ENCODE peak calls at places on chromosome 19, in five cellular contexts. Z is neuronal stem cell, N is trophoblast cell, T is H1, L is H9. W is an unnamed sample.
A peak's percentile ranks its signal among the peaks of the same experiment; 100 is the strongest.

GRCh38 chr19:33487901-33488817 is 33.4 kb downstream of the PEPD start:
- DNase-seq in Z (no peak), N (no peak), T (no peak), L (no peak), W (no peak)

GRCh38 chr19:5587661-5588060 is 19.9 kb upstream of the TINCR start:
- DNase-seq in Z (no peak), N (no peak), T (no peak), L (no peak), W (no peak)

GRCh38 chr19:30635026-30635985 is 263.1 kb downstream of the ZNF536 start:
- DNase-seq in Z (no peak), N (no peak), T (no peak), L (no peak), W (no peak)

GRCh38 chr19:12597594-12597993 is 13.0 kb downstream of the ZNF490 start:
- DNase-seq in Z (no peak), N (no peak), T (no peak), L (no peak), W (no peak)

GRCh38 chr19:21848706-21849105 is 12.7 kb upstream of the ZNF43 start:
- DNase-seq in Z (no peak), N (no peak), T (no peak), L (no peak), W (peak; percentile 31)

GRCh38 chr19:3243851-3244700 is 19.6 kb downstream of the CELF5 start:
- DNase-seq in Z (peak; percentile 70), N (peak; percentile 30), T (no peak), L (peak; percentile 64), W (peak; percentile 56)

GRCh38 chr19:4575267-4575793 is 15.8 kb upstream of the SEMA6B start:
- DNase-seq in Z (no peak), N (no peak), T (peak; percentile 95), L (peak; percentile 92), W (peak; percentile 89)

GRCh38 chr19:12555456-12555930 is 4.2 kb upstream of the ZNF564 start:
- DNase-seq in Z (no peak), N (no peak), T (peak; percentile 53), L (peak; percentile 80), W (no peak)

GRCh38 chr19:43618921-43619261 is 538 bp downstream of the ZNF428 start:
- DNase-seq in Z (no peak), N (no peak), T (no peak), L (no peak), W (peak; percentile 8)

GRCh38 chr19:51075998-51076397 is 6.7 kb downstream of the KLK14 start:
- DNase-seq in Z (no peak), N (no peak), T (no peak), L (no peak), W (no peak)

GRCh38 chr19:35033067-35034004 is 3.1 kb downstream of the SCN1B start:
- DNase-seq in Z (no peak), N (no peak), T (no peak), L (no peak), W (no peak)

GRCh38 chr19:39705578-39706188 is 1.4 kb downstream of the LGALS14 start:
- DNase-seq in Z (no peak), N (no peak), T (no peak), L (no peak), W (no peak)

GRCh38 chr19:4970558-4971423 is 1.9 kb downstream of the KDM4B start:
- DNase-seq in Z (peak; percentile 21), N (peak; percentile 44), T (no peak), L (no peak), W (no peak)

GRCh38 chr19:6217752-6218403 is 61.9 kb downstream of the MLLT1 start:
- DNase-seq in Z (no peak), N (no peak), T (no peak), L (no peak), W (no peak)

GRCh38 chr19:43594710-43595604 is 977 bp downstream of the IRGQ start:
- DNase-seq in Z (peak; percentile 53), N (peak; percentile 77), T (no peak), L (peak; percentile 84), W (peak; percentile 69)

GRCh38 chr19:32861596-32861995 is 8.0 kb downstream of the SLC7A9 start:
- DNase-seq in Z (no peak), N (no peak), T (no peak), L (no peak), W (no peak)

GRCh38 chr19:19385900-19386339 is 19.6 kb upstream of the GATAD2A start:
- DNase-seq in Z (no peak), N (peak; percentile 76), T (no peak), L (peak; percentile 52), W (no peak)

GRCh38 chr19:34482380-34483250 is 1.1 kb downstream of the WTIP start:
- DNase-seq in Z (no peak), N (no peak), T (no peak), L (no peak), W (peak; percentile 37)

GRCh38 chr19:50718255-50719118 is 1.1 kb downstream of the SHANK1 start:
- DNase-seq in Z (peak; percentile 48), N (no peak), T (no peak), L (no peak), W (no peak)

GRCh38 chr19:1236566-1236965 is 1.2 kb downstream of the CBARP start:
- DNase-seq in Z (no peak), N (no peak), T (no peak), L (no peak), W (no peak)

GRCh38 chr19:1238373-1239303 is 833 bp upstream of the CBARP start:
- DNase-seq in Z (no peak), N (no peak), T (no peak), L (no peak), W (no peak)

GRCh38 chr19:1237754-1238372 is at the start of gene CBARP:
- DNase-seq in Z (no peak), N (no peak), T (no peak), L (no peak), W (no peak)

GRCh38 chr19:1235625-1236538 is 1.9 kb downstream of the CBARP start:
- DNase-seq in Z (no peak), N (peak; percentile 71), T (no peak), L (no peak), W (peak; percentile 50)

DNA sequence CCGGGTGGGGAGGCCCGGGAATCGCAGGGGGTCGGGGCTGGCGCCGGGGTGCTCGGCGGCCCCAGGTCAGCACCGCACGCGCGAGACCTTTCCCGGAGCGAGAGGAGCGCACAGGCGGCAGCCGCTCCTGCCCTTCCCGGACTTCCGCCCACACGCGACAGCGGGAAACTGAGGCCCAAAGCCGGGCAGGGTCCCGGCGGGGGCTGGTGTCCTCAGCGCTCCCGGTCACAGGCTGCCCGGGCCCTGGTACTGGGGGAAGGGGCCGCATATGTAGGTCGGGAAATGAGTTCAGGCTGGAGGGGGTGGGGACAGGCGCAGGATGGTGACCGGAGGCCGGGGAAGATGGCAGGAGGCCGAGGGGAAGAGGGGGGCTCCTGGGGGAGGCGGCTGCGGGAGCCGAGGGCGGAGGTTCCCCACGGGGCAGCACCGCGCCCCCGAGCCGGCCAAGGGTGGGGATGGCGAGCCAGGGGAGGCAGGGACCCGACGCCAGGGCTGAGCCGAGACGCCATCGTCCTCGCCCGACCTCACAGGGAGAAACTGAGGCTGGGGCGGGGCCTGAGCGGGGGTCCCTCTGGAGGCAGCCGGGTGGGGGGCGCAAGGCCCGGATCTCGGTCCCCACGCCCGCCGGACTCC is 662 bp downstream of the CBARP start:
- DNase-seq in Z (no peak), N (no peak), T (no peak), L (no peak), W (no peak)
- H3K14ac ChIP-seq in Z (peak overlapping the region; percentile 71), N (peak overlapping the region; percentile 47), T (no peak overlapping the region), L (peak overlapping the region; percentile 13), W (peak overlapping the region; percentile 84)

DNA sequence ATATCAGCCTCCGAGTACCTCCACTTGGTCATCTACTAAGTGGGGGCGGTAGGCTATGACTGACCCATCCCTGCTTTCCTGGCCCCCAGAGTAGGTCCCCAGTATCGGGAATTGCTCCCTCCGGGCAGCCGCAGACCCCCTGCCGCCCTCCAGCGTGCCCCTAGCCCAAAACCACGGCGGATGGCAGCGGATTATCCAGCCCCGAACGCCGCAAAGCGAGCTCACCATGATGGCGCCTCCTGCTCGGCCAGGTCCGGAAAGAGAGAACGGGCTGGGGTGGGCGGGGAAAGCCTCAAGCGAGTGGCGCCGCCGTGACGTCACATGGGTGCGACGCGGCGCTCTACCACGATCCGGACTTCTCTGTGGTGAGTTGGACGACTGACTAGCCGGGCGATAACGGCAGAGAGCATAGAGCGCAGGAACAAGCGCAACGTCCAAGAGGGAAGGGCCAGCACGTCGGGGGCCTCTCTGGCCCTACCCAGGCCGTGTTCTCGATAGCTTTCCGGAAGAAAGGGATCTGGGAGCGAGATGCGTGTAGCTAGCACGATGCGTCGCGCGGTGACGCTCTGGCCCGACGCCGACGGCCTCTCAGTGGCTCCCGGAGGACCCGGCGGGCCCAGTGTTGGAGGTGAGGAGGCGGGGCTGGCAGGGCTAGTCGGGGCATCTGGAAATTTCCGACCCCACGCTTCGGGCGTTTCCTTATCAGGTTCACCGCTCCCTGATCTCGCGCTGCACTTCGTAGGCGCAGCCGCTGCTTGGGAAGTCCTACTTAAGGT is at the start of the genes RPL18 and SPHK2:
- DNase-seq in Z (peak; percentile 99), N (peak; percentile 99), T (peak; percentile 98), L (peak; percentile 99), W (peak; percentile 100)
- H3K14ac ChIP-seq in Z (peak within 1 kb of the TSS; percentile 9), N (peak within 1 kb of the TSS; percentile 86), T (no peak within 1 kb of the TSS), L (peak within 1 kb of the TSS; percentile 92), W (peak within 1 kb of the TSS; percentile 97)

DNA sequence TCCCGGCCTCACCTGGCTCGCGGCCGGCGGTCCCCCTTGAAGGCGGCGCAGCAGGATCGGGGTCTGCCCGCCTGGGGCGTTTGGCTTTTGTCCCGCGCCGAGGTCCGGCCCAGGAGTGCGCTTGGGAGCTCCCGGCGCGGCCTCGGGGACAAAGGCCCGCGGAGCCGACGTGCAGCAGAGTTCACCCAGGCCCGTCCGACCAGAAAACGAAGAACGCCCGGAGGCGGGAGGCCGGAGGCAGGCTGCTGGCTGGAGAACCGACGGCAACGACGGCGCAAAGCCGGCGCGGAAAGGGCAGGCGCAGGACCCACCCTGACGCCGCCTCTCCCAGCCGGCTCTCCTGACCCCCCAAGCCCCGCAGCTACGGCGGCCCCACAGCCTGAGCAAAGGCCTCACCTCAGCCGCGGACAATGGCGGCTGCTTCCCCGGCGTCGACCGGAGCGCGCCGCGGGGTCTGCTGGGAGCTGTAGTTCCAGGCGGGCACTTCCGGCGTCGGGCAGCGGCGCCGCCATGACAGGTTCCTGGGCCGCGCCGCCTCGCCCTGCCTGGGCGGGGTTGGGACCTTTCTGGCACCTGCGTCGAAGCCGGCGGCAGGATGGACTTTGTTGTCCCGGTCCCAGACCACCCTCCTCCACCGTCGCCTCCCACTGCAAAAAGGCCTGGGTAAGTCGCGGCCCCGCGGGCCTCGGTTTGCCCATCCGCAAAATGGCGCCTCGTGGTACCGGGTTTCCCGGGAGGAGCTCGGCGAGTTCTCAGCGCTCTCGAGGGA is at the start of gene ZNF606:
- DNase-seq in Z (peak; percentile 85), N (peak; percentile 80), T (no peak), L (peak; percentile 86), W (peak; percentile 84)
- H3K14ac ChIP-seq in Z (peak within 1 kb of the TSS; percentile 77), N (peak within 1 kb of the TSS; percentile 99), T (peak within 1 kb of the TSS; percentile 27), L (peak within 1 kb of the TSS; percentile 97), W (peak within 1 kb of the TSS; percentile 97)

DNA sequence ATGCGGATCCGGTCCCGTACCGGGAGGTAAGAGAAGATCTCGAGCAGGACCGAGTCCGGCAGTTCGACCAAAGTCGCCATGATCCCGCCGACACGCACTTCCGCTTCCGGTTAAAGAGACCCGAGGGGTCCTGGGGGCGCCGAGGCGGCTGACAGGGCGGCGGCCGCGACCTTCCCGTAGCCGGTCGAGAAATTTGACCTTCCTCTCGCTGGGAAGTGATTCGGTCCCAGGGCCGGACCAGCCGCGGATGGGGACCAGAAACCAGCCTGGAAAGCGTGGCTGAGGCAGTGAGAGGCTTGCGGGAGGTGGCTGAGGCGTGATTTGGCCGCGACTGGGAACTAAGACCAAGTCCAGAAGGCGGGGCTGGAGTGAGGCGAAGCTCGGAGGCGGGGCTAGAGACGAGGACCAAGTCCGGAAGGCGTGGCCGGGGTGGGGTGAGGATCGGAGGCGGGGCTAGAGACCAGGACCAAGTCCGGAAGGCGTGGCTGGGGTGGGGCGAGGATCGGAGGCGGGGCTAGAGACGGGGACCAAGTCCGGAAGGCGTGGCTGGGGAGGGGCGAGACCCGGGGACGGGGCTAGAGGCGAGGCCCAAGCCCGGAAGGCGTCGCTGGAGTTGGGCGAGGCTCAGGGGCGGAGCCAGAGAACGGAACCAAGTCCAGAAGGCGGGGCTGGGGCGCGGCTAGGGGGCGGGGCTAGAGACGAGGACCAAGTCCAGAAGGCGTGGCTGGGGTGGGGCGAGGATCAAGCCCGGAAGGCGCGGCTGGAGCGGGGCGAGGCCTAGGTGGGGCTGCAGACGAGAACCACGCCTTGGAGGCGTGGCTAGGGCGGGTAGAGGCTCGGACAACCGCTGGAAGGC is at the start of gene FBXL12:
- DNase-seq in Z (peak; percentile 100), N (peak; percentile 100), T (peak; percentile 100), L (peak; percentile 100), W (peak; percentile 99)
- H3K14ac ChIP-seq in Z (peak within 1 kb of the TSS; percentile 90), N (peak within 1 kb of the TSS; percentile 100), T (no peak within 1 kb of the TSS), L (peak within 1 kb of the TSS; percentile 98), W (peak within 1 kb of the TSS; percentile 99)

W was measured in IMR-90.